ENCODE peak calls at places on chromosomes 12 and 14, in six cellular contexts. L is renal cortical epithelial cell, A is choroid plexus epithelial cell, I is GM12865, X is lung, K is EL. E is an unnamed sample.
A peak's percentile ranks its signal among the peaks of the same experiment; 100 is the strongest.

GRCh38 chr14:69138189-69138535 is 14.8 kb downstream of the DCAF5 start:
- DNase-seq in L (peak; percentile 61), A (peak; percentile 78), I (no peak), X (no peak), K (peak; percentile 43), E (no peak)

GRCh38 chr14:71478542-71478941 is 453.7 kb upstream of the RGS6 start:
- DNase-seq in L (peak; percentile 26), A (peak; percentile 86), I (peak; percentile 53), X (no peak), K (peak; percentile 80), E (no peak)

GRCh38 chr12:11855993-11856374 is 206.5 kb downstream of the ETV6 start:
- DNase-seq in L (peak; percentile 79), A (peak; percentile 47), I (peak; percentile 70), X (no peak), K (no peak), E (no peak)

GRCh38 chr14:52583544-52583943 is 30.9 kb downstream of the GPR137C start:
- DNase-seq in L (no peak), A (no peak), I (no peak), X (no peak), K (peak; percentile 13), E (no peak)

GRCh38 chr12:74259199-74259598 is 278.4 kb upstream of the ATXN7L3B start:
- DNase-seq in L (no peak), A (no peak), I (no peak), X (no peak), K (no peak), E (no peak)

GRCh38 chr14:99274346-99275221 is 2.6 kb upstream of the BCL11B start:
- DNase-seq in L (peak; percentile 54), A (peak; percentile 47), I (peak; percentile 45), X (no peak), K (peak; percentile 76), E (no peak)

GRCh38 chr12:96886998-96887677 is 19.9 kb upstream of the NEDD1 start:
- DNase-seq in L (no peak), A (peak; percentile 80), I (peak; percentile 43), X (no peak), K (no peak), E (peak; percentile 0)

GRCh38 chr12:51887476-51888315 is at the start of gene ANKRD33:
- DNase-seq in L (no peak), A (peak; percentile 45), I (no peak), X (no peak), K (no peak), E (no peak)

GRCh38 chr14:99937475-99938244 is 127.6 kb upstream of the EVL start:
- DNase-seq in L (no peak), A (no peak), I (no peak), X (no peak), K (no peak), E (no peak)

GRCh38 chr14:21231020-21231652 is 38.1 kb downstream of the HNRNPC start:
- DNase-seq in L (no peak), A (no peak), I (no peak), X (no peak), K (no peak), E (no peak)

GRCh38 chr12:67885370-67886169 is 103.7 kb upstream of the IFNG-AS1 start:
- DNase-seq in L (peak; percentile 89), A (no peak), I (no peak), X (no peak), K (peak; percentile 40), E (no peak)

GRCh38 chr12:51915951-51916350 is 8.6 kb downstream of the ACVRL1 start:
- DNase-seq in L (no peak), A (no peak), I (no peak), X (no peak), K (no peak), E (no peak)

GRCh38 chr12:117968826-117969659 is at the start of gene KSR2:
- DNase-seq in L (peak; percentile 35), A (peak; percentile 9), I (peak; percentile 73), X (peak; percentile 80), K (peak; percentile 56), E (peak; percentile 57)

GRCh38 chr12:38771871-38772270 is 133.5 kb downstream of the CPNE8 start:
- DNase-seq in L (peak; percentile 25), A (peak; percentile 5), I (peak; percentile 84), X (no peak), K (no peak), E (no peak)

GRCh38 chr14:55136868-55137785 is 8.1 kb downstream of the LGALS3 start:
- DNase-seq in L (peak; percentile 49), A (peak; percentile 94), I (no peak), X (peak; percentile 60), K (peak; percentile 60), E (peak; percentile 14)

GRCh38 chr12:108399514-108399913 is 60.4 kb upstream of the CMKLR1 start:
- DNase-seq in L (no peak), A (no peak), I (no peak), X (no peak), K (no peak), E (no peak)

GRCh38 chr14:89015016-89015415 is 190.6 kb downstream of the TTC8 start:
- DNase-seq in L (no peak), A (peak; percentile 28), I (no peak), X (no peak), K (peak; percentile 10), E (no peak)

GRCh38 chr12:57844725-57845477 is 1.6 kb downstream of the CTDSP2 start:
- DNase-seq in L (peak; percentile 89), A (peak; percentile 83), I (peak; percentile 56), X (peak; percentile 74), K (peak; percentile 91), E (peak; percentile 20)

GRCh38 chr14:90534091-90534837 is 137.4 kb downstream of the CALM1 start:
- DNase-seq in L (no peak), A (peak; percentile 50), I (no peak), X (no peak), K (peak; percentile 73), E (no peak)

GRCh38 chr14:92121207-92121669 is 268 bp downstream of the NDUFB1 start:
- DNase-seq in L (peak; percentile 27), A (peak; percentile 71), I (peak; percentile 59), X (peak; percentile 50), K (peak; percentile 52), E (no peak)

GRCh38 chr12:100942984-100943749 is 148.6 kb downstream of the ANO4 start:
- DNase-seq in L (no peak), A (peak; percentile 24), I (no peak), X (no peak), K (no peak), E (no peak)

GRCh38 chr12:31206038-31206670 is 119.8 kb downstream of the SINHCAF start:
- DNase-seq in L (peak; percentile 62), A (peak; percentile 89), I (no peak), X (no peak), K (peak; percentile 49), E (no peak)

GRCh38 chr12:90126125-90126524 is 417.5 kb upstream of the ATP2B1 start:
- DNase-seq in L (peak; percentile 32), A (peak; percentile 6), I (no peak), X (no peak), K (no peak), E (no peak)

GRCh38 chr12:95975491-95975890 is 20.7 kb downstream of the HAL start:
- DNase-seq in L (no peak), A (no peak), I (no peak), X (no peak), K (no peak), E (no peak)

GRCh38 chr12:71476513-71476912 is 36.9 kb downstream of the LGR5 start:
- DNase-seq in L (peak; percentile 85), A (peak; percentile 34), I (no peak), X (no peak), K (peak; percentile 92), E (no peak)

GRCh38 chr12:108857158-108857407 is 300 bp downstream of the SSH1 start:
- DNase-seq in L (no peak), A (no peak), I (no peak), X (no peak), K (no peak), E (no peak)